ENCODE peak calls at places on chromosomes 12 and 14, in five cellular contexts. One of them, this sample, is unnamed.

GRCh38 chr12:46221255-46222128 is 47.4 kb downstream of the SLC38A1 start:
- DNase-seq in CD8-positive, alpha-beta memory T cell: no peak
- DNase-seq in spleen: no peak
- DNase-seq in HT-29: no peak
- DNase-seq in left ventricle myocardium inferior: no peak
- DNase-seq in this sample: no peak

GRCh38 chr12:517538-517937 is 57.8 kb downstream of the B4GALNT3 start:
- DNase-seq in CD8-positive, alpha-beta memory T cell: no peak
- DNase-seq in spleen: no peak
- DNase-seq in HT-29: no peak
- DNase-seq in left ventricle myocardium inferior: no peak
- DNase-seq in this sample: no peak

GRCh38 chr14:68685419-68686211 is 107.3 kb downstream of the ZFP36L1 start:
- DNase-seq in CD8-positive, alpha-beta memory T cell: peak; percentile 94
- DNase-seq in spleen: peak; percentile 91
- DNase-seq in HT-29: peak; percentile 31
- DNase-seq in left ventricle myocardium inferior: no peak
- DNase-seq in this sample: no peak

GRCh38 chr12:12546314-12546772 is 16.3 kb downstream of the DUSP16 start:
- DNase-seq in CD8-positive, alpha-beta memory T cell: no peak
- DNase-seq in spleen: no peak
- DNase-seq in HT-29: peak; percentile 86
- DNase-seq in left ventricle myocardium inferior: no peak
- DNase-seq in this sample: no peak

GRCh38 chr12:117718559-117718958 is 250.2 kb downstream of the KSR2 start:
- DNase-seq in CD8-positive, alpha-beta memory T cell: no peak
- DNase-seq in spleen: no peak
- DNase-seq in HT-29: no peak
- DNase-seq in left ventricle myocardium inferior: no peak
- DNase-seq in this sample: no peak

GRCh38 chr14:55913324-55914035 is 204.7 kb upstream of the PELI2 start:
- DNase-seq in CD8-positive, alpha-beta memory T cell: no peak
- DNase-seq in spleen: no peak
- DNase-seq in HT-29: no peak
- DNase-seq in left ventricle myocardium inferior: peak; percentile 25
- DNase-seq in this sample: no peak

GRCh38 chr14:99760817-99761216 is 32.4 kb upstream of the EML1 start:
- DNase-seq in CD8-positive, alpha-beta memory T cell: no peak
- DNase-seq in spleen: no peak
- DNase-seq in HT-29: no peak
- DNase-seq in left ventricle myocardium inferior: no peak
- DNase-seq in this sample: no peak

GRCh38 chr14:99554757-99555531 is 49.1 kb downstream of the CCDC85C start:
- DNase-seq in CD8-positive, alpha-beta memory T cell: no peak
- DNase-seq in spleen: no peak
- DNase-seq in HT-29: peak; percentile 59
- DNase-seq in left ventricle myocardium inferior: no peak
- DNase-seq in this sample: no peak

GRCh38 chr12:118840399-118840798 is 140.9 kb upstream of the SRRM4 start:
- DNase-seq in CD8-positive, alpha-beta memory T cell: no peak
- DNase-seq in spleen: no peak
- DNase-seq in HT-29: peak; percentile 6
- DNase-seq in left ventricle myocardium inferior: no peak
- DNase-seq in this sample: peak; percentile 25

GRCh38 chr12:115147916-115148315 is 463.9 kb upstream of the TBX3 start:
- DNase-seq in CD8-positive, alpha-beta memory T cell: no peak
- DNase-seq in spleen: no peak
- DNase-seq in HT-29: no peak
- DNase-seq in left ventricle myocardium inferior: no peak
- DNase-seq in this sample: no peak

This sample was measured in Jurkat, Clone E6-1.